ENCODE peak calls at places on chromosomes 5 and 9, in five cellular contexts. Z, X, W, T and N are unnamed samples.

GRCh38 chr5:58406394-58406793 is 53.5 kb downstream of the PLK2 start:
- DNase-seq in Z (no peak), X (no peak), W (no peak), T (no peak), N (no peak)

GRCh38 chr5:143153332-143154119 is 250.0 kb downstream of the NR3C1 start:
- DNase-seq in Z (peak), X (peak), W (no peak), T (no peak), N (no peak)

GRCh38 chr9:127847833-127848755 is 6.4 kb downstream of the ENG start:
- DNase-seq in Z (no peak), X (no peak), W (no peak), T (no peak), N (no peak)

GRCh38 chr9:95729669-95730368 is 145.7 kb upstream of the ERCC6L2 start:
- DNase-seq in Z (no peak), X (no peak), W (no peak), T (no peak), N (no peak)

GRCh38 chr9:94082553-94082952 is 1.7 kb upstream of the PTPDC1 start:
- DNase-seq in Z (no peak), X (no peak), W (no peak), T (no peak), N (no peak)

GRCh38 chr5:25489834-25490538 is 845.2 kb upstream of the CDH10 start:
- DNase-seq in Z (no peak), X (peak), W (no peak), T (peak), N (no peak)

GRCh38 chr9:92617195-92617813 is 52.6 kb downstream of the IPPK start:
- DNase-seq in Z (no peak), X (no peak), W (no peak), T (no peak), N (no peak)

GRCh38 chr9:92590386-92590785 is 54.6 kb upstream of the ECM2 start:
- DNase-seq in Z (peak), X (peak), W (no peak), T (no peak), N (no peak)

GRCh38 chr5:140821375-140822280 is at the start of gene PCDHA5:
- DNase-seq in Z (no peak), X (no peak), W (no peak), T (peak), N (no peak)

GRCh38 chr5:126460977-126461376 is 37.8 kb downstream of the GRAMD2B start:
- DNase-seq in Z (no peak), X (no peak), W (no peak), T (no peak), N (no peak)

GRCh38 chr5:132022737-132023136 is 11.3 kb upstream of the ACSL6 start:
- DNase-seq in Z (no peak), X (no peak), W (no peak), T (no peak), N (no peak)

GRCh38 chr9:132896264-132896663 is 17.6 kb downstream of the SPACA9 start:
- DNase-seq in Z (no peak), X (no peak), W (no peak), T (no peak), N (no peak)

DNA sequence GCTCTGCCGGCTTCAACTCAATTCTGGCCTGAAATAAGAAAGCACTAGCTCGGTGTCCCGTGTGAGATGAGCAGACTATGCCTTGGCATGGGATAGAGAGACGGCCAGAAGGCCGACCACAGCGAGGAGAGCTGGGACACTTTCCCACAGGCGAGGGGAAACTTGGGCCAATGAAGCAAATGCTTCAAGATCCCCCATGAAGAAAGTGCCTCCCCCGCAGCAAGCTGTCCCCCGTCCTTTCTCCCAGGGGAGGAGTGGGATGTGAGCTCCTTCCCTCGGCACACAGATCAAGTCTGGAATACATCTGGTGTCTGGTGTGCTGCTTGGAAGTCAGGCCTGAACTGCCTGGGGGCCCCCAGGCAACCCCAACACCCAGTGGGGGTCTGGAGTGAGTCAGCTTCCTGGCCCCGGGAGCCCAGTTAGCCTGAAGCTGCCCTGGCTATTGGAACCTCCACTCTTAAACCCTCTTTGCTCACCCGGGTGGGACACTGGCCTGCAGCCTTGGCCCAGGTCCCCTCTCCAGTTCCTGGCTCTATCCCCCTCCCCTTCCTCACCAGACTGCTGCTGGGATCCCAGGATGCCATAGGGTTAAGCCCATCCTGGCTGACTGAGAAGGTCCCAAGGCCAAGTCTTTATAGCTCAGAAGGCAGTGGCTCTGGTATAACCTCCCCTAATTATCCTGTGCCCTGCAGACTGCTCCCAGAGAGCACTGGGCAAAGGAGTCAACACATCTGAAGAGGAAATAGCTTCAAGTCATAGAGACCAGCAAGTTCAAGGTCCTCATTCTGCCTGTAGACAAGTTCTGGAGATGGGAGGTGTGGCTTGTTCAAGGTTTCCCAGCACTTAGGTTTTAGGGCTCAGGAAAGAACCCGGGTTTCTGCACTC is 205.3 kb downstream of the TTLL11 start:
- DNase-seq in Z (no peak), X (no peak), W (no peak), T (no peak), N (no peak)
- H3K27ac ChIP-seq in Z (no peak), X (peak), W (no peak), T (no peak), N (no peak)

GRCh38 chr9:130195638-130196037 is 23.4 kb downstream of the NCS1 start:
- DNase-seq in Z (no peak), X (no peak), W (no peak), T (no peak), N (no peak)
- H3K27ac ChIP-seq in Z (no peak), X (no peak), W (no peak), T (no peak), N (no peak)

DNA sequence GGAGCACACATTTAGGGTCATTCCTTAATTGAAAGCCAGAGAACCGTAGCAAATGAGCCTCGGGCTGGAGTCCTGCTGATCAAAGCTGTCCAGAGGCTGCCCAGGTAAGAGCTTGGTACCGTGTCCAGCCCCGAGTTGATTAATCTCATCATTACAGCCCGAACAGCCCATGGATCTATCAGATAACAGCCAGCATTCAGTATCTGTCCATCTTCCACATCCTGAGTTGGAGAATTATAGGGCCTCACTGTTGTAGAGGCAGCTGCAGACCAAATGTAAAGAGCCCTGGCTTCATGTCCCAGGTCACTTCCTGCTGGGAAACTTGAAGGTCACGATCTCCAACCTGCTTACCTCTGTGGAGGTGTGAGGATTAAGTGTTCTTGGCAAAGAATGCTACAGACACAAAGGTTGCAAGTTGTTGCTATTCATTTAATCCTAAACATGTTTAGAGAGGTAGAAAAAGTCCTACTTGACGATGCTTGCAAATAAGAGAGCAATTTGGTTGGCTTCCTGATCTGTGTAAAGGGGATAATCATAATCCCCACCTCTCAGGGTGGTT is 16.1 kb downstream of the GGTA1 start:
- DNase-seq in Z (no peak), X (no peak), W (no peak), T (no peak), N (no peak)
- H3K27ac ChIP-seq in Z (no peak), X (no peak), W (no peak), T (no peak), N (no peak)

GRCh38 chr5:7597058-7597457 is 201.1 kb downstream of the ADCY2 start:
- DNase-seq in Z (no peak), X (peak), W (no peak), T (no peak), N (no peak)
- H3K27ac ChIP-seq in Z (no peak), X (no peak), W (no peak), T (no peak), N (no peak)

GRCh38 chr5:36068751-36069281 is 2.1 kb upstream of the UGT3A2 start:
- DNase-seq in Z (no peak), X (no peak), W (no peak), T (no peak), N (no peak)
- H3K27ac ChIP-seq in Z (no peak), X (no peak), W (no peak), T (no peak), N (no peak)

GRCh38 chr5:107529618-107530017 is 141.1 kb downstream of the EFNA5 start:
- DNase-seq in Z (no peak), X (no peak), W (no peak), T (no peak), N (no peak)
- H3K27ac ChIP-seq in Z (no peak), X (no peak), W (no peak), T (no peak), N (no peak)

DNA sequence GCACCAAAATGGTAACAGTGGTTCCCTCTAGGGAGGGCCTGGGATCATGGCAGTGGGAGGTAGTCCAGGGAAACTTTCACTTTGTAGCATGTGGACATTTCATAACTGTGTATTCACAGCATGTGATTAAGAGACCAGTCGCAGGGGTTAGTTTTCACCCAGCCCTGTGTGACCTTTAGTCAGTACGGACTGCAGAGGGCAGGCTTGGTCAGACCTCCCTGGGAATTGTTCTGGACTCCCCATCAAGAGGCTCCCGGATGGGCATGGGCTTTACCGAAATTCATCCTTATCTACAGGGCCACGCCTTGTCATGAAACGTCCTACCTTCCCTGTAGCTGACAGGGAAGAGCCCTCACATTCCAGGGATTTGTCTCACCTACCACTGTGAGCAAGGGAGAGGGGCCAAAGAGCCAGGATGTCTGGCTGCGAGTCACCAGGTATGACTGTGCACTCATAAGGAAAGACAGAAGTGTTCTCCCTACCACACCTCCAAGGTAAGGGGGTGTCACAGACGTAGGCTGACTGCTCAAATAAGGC is 19.9 kb downstream of the GPX3 start:
- DNase-seq in Z (peak), X (no peak), W (peak), T (peak), N (no peak)
- H3K27ac ChIP-seq in Z (no peak), X (no peak), W (peak), T (peak), N (no peak)